ENCODE peak calls at places on chromosomes 16 and 17, in five cellular contexts. H, O, N, Z and Y are unnamed samples.

GRCh38 chr17:20216154-20216815 is 207.1 kb downstream of the SPECC1 start:
- DNase-seq in H (no peak), O (peak; percentile 48), N (no peak), Z (no peak), Y (no peak)

GRCh38 chr16:10608687-10609409 is 28.4 kb upstream of the EMP2 start:
- DNase-seq in H (no peak), O (no peak), N (no peak), Z (no peak), Y (no peak)

GRCh38 chr16:70754371-70754770 is 46.6 kb downstream of the VAC14 start:
- DNase-seq in H (no peak), O (no peak), N (no peak), Z (no peak), Y (no peak)

GRCh38 chr17:13435230-13435629 is 166.5 kb downstream of the HS3ST3A1 start:
- DNase-seq in H (no peak), O (no peak), N (no peak), Z (no peak), Y (no peak)

GRCh38 chr16:56286819-56287218 is 95.5 kb downstream of the GNAO1 start:
- DNase-seq in H (no peak), O (no peak), N (no peak), Z (no peak), Y (no peak)

GRCh38 chr17:27266228-27266627 is 27.7 kb upstream of the WSB1 start:
- DNase-seq in H (no peak), O (no peak), N (no peak), Z (no peak), Y (no peak)

GRCh38 chr17:79833110-79833450 is 6.2 kb downstream of the CBX4 start:
- DNase-seq in H (no peak), O (no peak), N (no peak), Z (no peak), Y (no peak)

GRCh38 chr17:66952031-66952524 is 12.4 kb upstream of the CACNG4 start:
- DNase-seq in H (no peak), O (peak; percentile 92), N (peak; percentile 85), Z (peak; percentile 88), Y (no peak)

GRCh38 chr17:45578516-45579455 is 88.3 kb upstream of the PLEKHM1 start:
- DNase-seq in H (no peak), O (peak; percentile 21), N (no peak), Z (no peak), Y (no peak)

GRCh38 chr16:64321881-64322280 is 800.0 kb downstream of the CDH11 start:
- DNase-seq in H (no peak), O (no peak), N (no peak), Z (no peak), Y (no peak)

GRCh38 chr16:49961087-49961486 is 63.9 kb upstream of the CNEP1R1 start:
- DNase-seq in H (no peak), O (no peak), N (no peak), Z (no peak), Y (no peak)

GRCh38 chr17:62804025-62804424 is 4.1 kb downstream of the MARCHF10 start:
- DNase-seq in H (no peak), O (no peak), N (no peak), Z (no peak), Y (no peak)

GRCh38 chr16:30185683-30186421 is 2.5 kb downstream of the CORO1A start:
- DNase-seq in H (peak; percentile 78), O (no peak), N (peak; percentile 35), Z (no peak), Y (no peak)

GRCh38 chr16:11345040-11345862 is at the start of gene RMI2:
- DNase-seq in H (peak; percentile 98), O (peak; percentile 96), N (peak; percentile 97), Z (peak; percentile 86), Y (peak; percentile 97)

GRCh38 chr16:51876934-51877333 is 670.0 kb downstream of the TOX3 start:
- DNase-seq in H (no peak), O (no peak), N (no peak), Z (peak; percentile 69), Y (no peak)

GRCh38 chr16:47395733-47396503 is 64.9 kb downstream of the ITFG1 start:
- DNase-seq in H (no peak), O (no peak), N (no peak), Z (no peak), Y (no peak)

GRCh38 chr17:42537826-42538451 is 1.9 kb downstream of the NAGLU start:
- DNase-seq in H (no peak), O (no peak), N (no peak), Z (no peak), Y (peak; percentile 75)
- H3K4me3 ChIP-seq in H (no peak overlapping the region), O (no peak overlapping the region), N (no peak overlapping the region), Z (no peak overlapping the region), Y (no peak overlapping the region)

GRCh38 chr17:58528443-58528842 is 14.0 kb upstream of the MTMR4 start:
- DNase-seq in H (no peak), O (no peak), N (no peak), Z (no peak), Y (no peak)

GRCh38 chr17:58530655-58531054 is 16.2 kb upstream of the MTMR4 start:
- DNase-seq in H (no peak), O (no peak), N (no peak), Z (no peak), Y (no peak)

GRCh38 chr17:58529275-58529674 is 14.8 kb upstream of the MTMR4 start:
- DNase-seq in H (no peak), O (no peak), N (no peak), Z (no peak), Y (no peak)

GRCh38 chr17:58527306-58527705 is 12.9 kb upstream of the MTMR4 start:
- DNase-seq in H (no peak), O (no peak), N (no peak), Z (no peak), Y (no peak)

GRCh38 chr17:58527949-58528348 is 13.5 kb upstream of the MTMR4 start:
- DNase-seq in H (no peak), O (no peak), N (no peak), Z (no peak), Y (no peak)
- H3K27ac ChIP-seq in H (no peak overlapping the region), O (no peak overlapping the region), N (no peak overlapping the region), Z (no peak overlapping the region), Y (no peak overlapping the region)

GRCh38 chr16:84511180-84511800 is 6.8 kb upstream of the MEAK7 start:
- DNase-seq in H (peak; percentile 35), O (peak; percentile 85), N (peak; percentile 88), Z (peak; percentile 77), Y (peak; percentile 61)
- H3K4me3 ChIP-seq in H (no peak overlapping the region), O (peak overlapping the region; percentile 14), N (no peak overlapping the region), Z (peak overlapping the region; percentile 29), Y (no peak overlapping the region)

GRCh38 chr16:78709137-78709871 is 609.9 kb downstream of the WWOX start:
- DNase-seq in H (no peak), O (no peak), N (no peak), Z (no peak), Y (peak; percentile 17)

GRCh38 chr16:78706637-78707036 is 607.2 kb downstream of the WWOX start:
- DNase-seq in H (no peak), O (no peak), N (no peak), Z (no peak), Y (no peak)

GRCh38 chr16:78703951-78704350 is 604.5 kb downstream of the WWOX start:
- DNase-seq in H (no peak), O (no peak), N (no peak), Z (no peak), Y (no peak)

GRCh38 chr16:78705694-78706093 is 606.2 kb downstream of the WWOX start:
- DNase-seq in H (peak; percentile 21), O (peak; percentile 74), N (no peak), Z (no peak), Y (no peak)

GRCh38 chr16:78704421-78704820 is 605.0 kb downstream of the WWOX start:
- DNase-seq in H (no peak), O (no peak), N (no peak), Z (no peak), Y (no peak)
- H3K27ac ChIP-seq in H (no peak overlapping the region), O (no peak overlapping the region), N (no peak overlapping the region), Z (no peak overlapping the region), Y (no peak overlapping the region)

GRCh38 chr17:78361227-78361683 is 1.4 kb upstream of the SOCS3 start:
- DNase-seq in H (no peak), O (no peak), N (no peak), Z (no peak), Y (no peak)
- H3K4me3 ChIP-seq in H (no peak overlapping the region), O (no peak overlapping the region), N (no peak overlapping the region), Z (no peak overlapping the region), Y (no peak overlapping the region)

DNA sequence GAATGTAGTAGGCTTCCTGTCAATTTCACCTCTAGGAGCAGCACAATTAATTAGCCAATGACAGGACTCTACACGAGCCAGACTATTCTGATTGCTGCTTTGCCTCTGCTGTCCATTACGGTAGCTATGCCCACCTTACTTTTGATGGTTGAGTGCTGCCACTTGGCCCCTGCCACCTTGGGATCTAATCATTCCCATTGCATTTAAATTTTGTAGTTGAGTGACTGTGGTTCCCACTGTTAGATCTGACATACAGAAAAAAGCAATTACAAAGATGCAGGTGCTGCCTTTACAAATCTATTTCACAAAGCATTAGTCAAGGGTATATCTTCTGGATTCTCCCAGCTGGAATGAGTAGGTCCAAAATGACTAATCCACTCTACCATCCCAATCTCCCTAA is 39.9 kb downstream of the CRISPLD2 start:
- DNase-seq in H (no peak), O (no peak), N (no peak), Z (no peak), Y (no peak)
- H3K27ac ChIP-seq in H (no peak overlapping the region), O (no peak overlapping the region), N (no peak overlapping the region), Z (no peak overlapping the region), Y (no peak overlapping the region)

DNA sequence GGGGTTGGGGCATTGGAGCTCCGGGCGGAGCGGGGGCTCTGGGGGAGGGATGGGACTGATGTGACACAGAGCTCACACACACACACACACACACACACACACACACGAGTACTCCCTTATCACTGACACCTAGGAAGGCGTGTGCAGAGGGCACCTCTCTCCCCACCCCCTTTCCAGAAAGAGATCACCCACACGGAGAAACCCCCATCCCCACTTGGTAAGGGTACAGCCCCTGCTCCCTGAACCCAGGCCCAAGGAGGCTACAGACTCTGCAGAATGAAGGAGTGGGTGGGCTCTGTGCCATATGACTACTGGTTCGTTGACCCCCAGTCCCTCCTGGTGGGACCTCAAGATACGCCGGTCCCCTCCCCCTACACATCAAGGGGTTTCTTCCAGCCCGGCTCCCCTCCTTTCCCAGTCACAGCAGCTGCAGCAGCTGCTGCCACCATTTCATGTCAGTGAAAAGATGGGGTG is 8.7 kb upstream of the ARHGAP23 start:
- DNase-seq in H (no peak), O (no peak), N (no peak), Z (no peak), Y (no peak)
- H3K4me3 ChIP-seq in H (no peak overlapping the region), O (peak overlapping the region; percentile 45), N (no peak overlapping the region), Z (peak overlapping the region; percentile 43), Y (peak overlapping the region; percentile 31)

GRCh38 chr17:28765038-28765437 is 21.2 kb downstream of the TRAF4 start:
- DNase-seq in H (no peak), O (no peak), N (no peak), Z (no peak), Y (no peak)
- H3K27ac ChIP-seq in H (no peak overlapping the region), O (no peak overlapping the region), N (no peak overlapping the region), Z (no peak overlapping the region), Y (no peak overlapping the region)

DNA sequence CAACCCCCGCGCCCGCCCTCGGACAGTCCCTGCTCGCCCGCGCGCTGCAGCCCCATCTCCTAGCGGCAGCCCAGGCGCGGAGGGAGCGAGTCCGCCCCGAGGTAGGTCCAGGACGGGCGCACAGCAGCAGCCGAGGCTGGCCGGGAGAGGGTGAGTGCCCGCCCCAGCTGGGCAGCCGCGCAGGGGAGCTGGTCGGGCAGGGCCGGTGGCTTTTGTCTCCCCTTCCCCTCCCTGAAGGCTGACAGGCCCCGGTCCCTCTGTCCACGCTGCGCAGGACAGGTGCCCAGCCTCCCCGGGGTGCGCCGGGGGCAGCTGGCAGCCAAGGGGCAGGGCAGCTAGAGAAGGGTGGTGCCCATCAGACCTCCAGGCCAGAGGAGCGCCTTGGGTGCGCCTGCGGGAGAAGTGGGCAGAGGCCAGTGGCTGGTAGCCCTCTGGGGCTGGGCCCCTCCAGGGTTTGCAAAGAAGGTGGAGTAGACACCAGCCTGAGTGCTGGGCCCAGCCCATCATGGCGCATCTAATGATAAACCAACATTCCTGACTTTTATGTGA is 278 bp downstream of the ITGB4 start:
- DNase-seq in H (no peak), O (no peak), N (peak; percentile 9), Z (no peak), Y (no peak)
- H3K4me3 ChIP-seq in H (peak overlapping the region; percentile 70), O (peak overlapping the region; percentile 57), N (peak overlapping the region; percentile 25), Z (peak overlapping the region; percentile 25), Y (peak overlapping the region; percentile 50)